ENCODE peak calls at places on chromosomes 11 and 22, in seven cellular contexts. O, Q, P, D, F, W and H are unnamed samples.

GRCh38 chr22:42745118-42745517 is 24.4 kb upstream of the A4GALT start:
- DNase-seq in O (no peak), Q (no peak), P (no peak), D (no peak), F (no peak), W (no peak), H (no peak)

GRCh38 chr11:102144357-102145342 is 34.4 kb downstream of the YAP1 start:
- DNase-seq in O (no peak), Q (no peak), P (no peak), D (no peak), F (peak; percentile 20), W (no peak), H (no peak)

GRCh38 chr11:64122411-64123101 is 43.4 kb downstream of the MACROD1 start:
- DNase-seq in O (no peak), Q (no peak), P (no peak), D (no peak), F (no peak), W (no peak), H (no peak)

GRCh38 chr11:75421035-75421602 is 11.9 kb downstream of the KLHL35 start:
- DNase-seq in O (no peak), Q (peak; percentile 25), P (no peak), D (no peak), F (no peak), W (no peak), H (no peak)

GRCh38 chr11:32015435-32015834 is 75.4 kb upstream of the RCN1 start:
- DNase-seq in O (no peak), Q (no peak), P (no peak), D (no peak), F (no peak), W (no peak), H (no peak)

GRCh38 chr11:34411786-34412185 is 26.9 kb upstream of the CAT start:
- DNase-seq in O (no peak), Q (no peak), P (no peak), D (no peak), F (no peak), W (no peak), H (no peak)

GRCh38 chr11:66868726-66869291 is 11.9 kb downstream of the LRFN4 start:
- DNase-seq in O (peak; percentile 74), Q (no peak), P (peak; percentile 82), D (peak; percentile 93), F (no peak), W (no peak), H (peak; percentile 45)

GRCh38 chr11:119673389-119674336 is 55.3 kb downstream of the NECTIN1 start:
- DNase-seq in O (peak; percentile 10), Q (no peak), P (no peak), D (no peak), F (no peak), W (no peak), H (no peak)

GRCh38 chr11:115257286-115258077 is 246.7 kb downstream of the CADM1 start:
- DNase-seq in O (no peak), Q (no peak), P (no peak), D (peak; percentile 49), F (no peak), W (no peak), H (no peak)

GRCh38 chr11:73152861-73153483 is 10.9 kb upstream of the FCHSD2 start:
- DNase-seq in O (peak; percentile 29), Q (no peak), P (no peak), D (peak; percentile 29), F (no peak), W (no peak), H (no peak)

GRCh38 chr11:12785901-12786300 is 111.7 kb downstream of the TEAD1 start:
- DNase-seq in O (no peak), Q (no peak), P (no peak), D (no peak), F (no peak), W (no peak), H (no peak)

GRCh38 chr11:16364250-16364649 is 7.9 kb upstream of the SOX6 start:
- DNase-seq in O (no peak), Q (no peak), P (no peak), D (no peak), F (no peak), W (no peak), H (no peak)

GRCh38 chr11:88398372-88399140 is 61.0 kb upstream of the CTSC start:
- DNase-seq in O (no peak), Q (no peak), P (no peak), D (no peak), F (peak; percentile 1), W (no peak), H (no peak)

GRCh38 chr11:113547739-113548138 is 72.5 kb upstream of the DRD2 start:
- DNase-seq in O (no peak), Q (no peak), P (no peak), D (no peak), F (no peak), W (no peak), H (no peak)